ENCODE peak calls at places on chromosomes 7 and 10, in eight cellular contexts. One of them, this sample, is unnamed.

GRCh38 chr10:79490400-79491081 is 21.8 kb upstream of the EIF5AL1 start:
- DNase-seq in fibroblast of the aortic adventitia: peak; percentile 62
- DNase-seq in NCI-H2171 treated with DMSO at 0.1 percent for 48 hours: peak; percentile 25
- DNase-seq in M059J: peak; percentile 40
- DNase-seq in AG04449: no peak
- DNase-seq in AG09319: no peak
- DNase-seq in IMR-90: peak; percentile 57
- DNase-seq in Jurkat, Clone E6-1: no peak
- DNase-seq in this sample: peak; percentile 58

GRCh38 chr10:49115015-49115795 is at the start of gene VSTM4:
- DNase-seq in fibroblast of the aortic adventitia: peak; percentile 61
- DNase-seq in NCI-H2171 treated with DMSO at 0.1 percent for 48 hours: no peak
- DNase-seq in M059J: no peak
- DNase-seq in AG04449: no peak
- DNase-seq in AG09319: no peak
- DNase-seq in IMR-90: peak; percentile 59
- DNase-seq in Jurkat, Clone E6-1: no peak
- DNase-seq in this sample: no peak

GRCh38 chr10:26844381-26844780 is 16.4 kb downstream of the ABI1 start:
- DNase-seq in fibroblast of the aortic adventitia: no peak
- DNase-seq in NCI-H2171 treated with DMSO at 0.1 percent for 48 hours: no peak
- DNase-seq in M059J: no peak
- DNase-seq in AG04449: no peak
- DNase-seq in AG09319: no peak
- DNase-seq in IMR-90: no peak
- DNase-seq in Jurkat, Clone E6-1: no peak
- DNase-seq in this sample: no peak

GRCh38 chr7:52030722-52031121 is 714.1 kb upstream of the COBL start:
- DNase-seq in fibroblast of the aortic adventitia: no peak
- DNase-seq in NCI-H2171 treated with DMSO at 0.1 percent for 48 hours: no peak
- DNase-seq in M059J: no peak
- DNase-seq in AG04449: no peak
- DNase-seq in AG09319: no peak
- DNase-seq in IMR-90: no peak
- DNase-seq in Jurkat, Clone E6-1: no peak
- DNase-seq in this sample: no peak

GRCh38 chr7:138980575-138981285 is 459 bp downstream of the KIAA1549 start:
- DNase-seq in fibroblast of the aortic adventitia: peak; percentile 10
- DNase-seq in NCI-H2171 treated with DMSO at 0.1 percent for 48 hours: peak; percentile 13
- DNase-seq in M059J: peak; percentile 14
- DNase-seq in AG04449: no peak
- DNase-seq in AG09319: no peak
- DNase-seq in IMR-90: no peak
- DNase-seq in Jurkat, Clone E6-1: no peak
- DNase-seq in this sample: no peak

GRCh38 chr10:112605063-112605462 is 158.0 kb downstream of the VTI1A start:
- DNase-seq in fibroblast of the aortic adventitia: no peak
- DNase-seq in NCI-H2171 treated with DMSO at 0.1 percent for 48 hours: no peak
- DNase-seq in M059J: no peak
- DNase-seq in AG04449: no peak
- DNase-seq in AG09319: no peak
- DNase-seq in IMR-90: no peak
- DNase-seq in Jurkat, Clone E6-1: no peak
- DNase-seq in this sample: no peak

GRCh38 chr10:110544958-110545537 is 22.4 kb upstream of the SMC3 start:
- DNase-seq in fibroblast of the aortic adventitia: peak; percentile 49
- DNase-seq in NCI-H2171 treated with DMSO at 0.1 percent for 48 hours: no peak
- DNase-seq in M059J: no peak
- DNase-seq in AG04449: no peak
- DNase-seq in AG09319: no peak
- DNase-seq in IMR-90: peak; percentile 54
- DNase-seq in Jurkat, Clone E6-1: no peak
- DNase-seq in this sample: no peak

GRCh38 chr10:46326971-46327370 is 40.2 kb downstream of the ANTXRL start:
- DNase-seq in fibroblast of the aortic adventitia: no peak
- DNase-seq in NCI-H2171 treated with DMSO at 0.1 percent for 48 hours: no peak
- DNase-seq in M059J: no peak
- DNase-seq in AG04449: no peak
- DNase-seq in AG09319: no peak
- DNase-seq in IMR-90: no peak
- DNase-seq in Jurkat, Clone E6-1: no peak
- DNase-seq in this sample: no peak

GRCh38 chr10:11175823-11176243 is 158.2 kb downstream of the CELF2 start:
- DNase-seq in fibroblast of the aortic adventitia: no peak
- DNase-seq in NCI-H2171 treated with DMSO at 0.1 percent for 48 hours: no peak
- DNase-seq in M059J: no peak
- DNase-seq in AG04449: no peak
- DNase-seq in AG09319: no peak
- DNase-seq in IMR-90: no peak
- DNase-seq in Jurkat, Clone E6-1: no peak
- DNase-seq in this sample: no peak

GRCh38 chr10:96512997-96513685 is 585 bp downstream of the TLL2 start:
- DNase-seq in fibroblast of the aortic adventitia: peak; percentile 37
- DNase-seq in NCI-H2171 treated with DMSO at 0.1 percent for 48 hours: no peak
- DNase-seq in M059J: peak; percentile 32
- DNase-seq in AG04449: no peak
- DNase-seq in AG09319: no peak
- DNase-seq in IMR-90: peak; percentile 11
- DNase-seq in Jurkat, Clone E6-1: peak; percentile 57
- DNase-seq in this sample: no peak

GRCh38 chr7:22477262-22477661 is 22.7 kb downstream of the STEAP1B start:
- DNase-seq in fibroblast of the aortic adventitia: no peak
- DNase-seq in NCI-H2171 treated with DMSO at 0.1 percent for 48 hours: no peak
- DNase-seq in M059J: no peak
- DNase-seq in AG04449: no peak
- DNase-seq in AG09319: no peak
- DNase-seq in IMR-90: no peak
- DNase-seq in Jurkat, Clone E6-1: no peak
- DNase-seq in this sample: no peak

GRCh38 chr7:27251513-27252306 is 9.1 kb downstream of the EVX1 start:
- DNase-seq in fibroblast of the aortic adventitia: no peak
- DNase-seq in NCI-H2171 treated with DMSO at 0.1 percent for 48 hours: no peak
- DNase-seq in M059J: no peak
- DNase-seq in AG04449: no peak
- DNase-seq in AG09319: no peak
- DNase-seq in IMR-90: no peak
- DNase-seq in Jurkat, Clone E6-1: no peak
- DNase-seq in this sample: no peak

GRCh38 chr7:17913250-17913649 is 27.0 kb downstream of the SNX13 start:
- DNase-seq in fibroblast of the aortic adventitia: no peak
- DNase-seq in NCI-H2171 treated with DMSO at 0.1 percent for 48 hours: no peak
- DNase-seq in M059J: no peak
- DNase-seq in AG04449: no peak
- DNase-seq in AG09319: no peak
- DNase-seq in IMR-90: no peak
- DNase-seq in Jurkat, Clone E6-1: no peak
- DNase-seq in this sample: no peak

GRCh38 chr7:16561943-16562342 is 35.3 kb downstream of the LRRC72 start:
- DNase-seq in fibroblast of the aortic adventitia: no peak
- DNase-seq in NCI-H2171 treated with DMSO at 0.1 percent for 48 hours: no peak
- DNase-seq in M059J: no peak
- DNase-seq in AG04449: no peak
- DNase-seq in AG09319: no peak
- DNase-seq in IMR-90: no peak
- DNase-seq in Jurkat, Clone E6-1: no peak
- DNase-seq in this sample: no peak

GRCh38 chr10:30967654-30968421 is 63.8 kb downstream of the ZNF438 start:
- DNase-seq in fibroblast of the aortic adventitia: peak; percentile 67
- DNase-seq in NCI-H2171 treated with DMSO at 0.1 percent for 48 hours: no peak
- DNase-seq in M059J: no peak
- DNase-seq in AG04449: no peak
- DNase-seq in AG09319: no peak
- DNase-seq in IMR-90: no peak
- DNase-seq in Jurkat, Clone E6-1: no peak
- DNase-seq in this sample: no peak

GRCh38 chr7:29327455-29327854 is 132.9 kb downstream of the CHN2 start:
- DNase-seq in fibroblast of the aortic adventitia: no peak
- DNase-seq in NCI-H2171 treated with DMSO at 0.1 percent for 48 hours: peak; percentile 97
- DNase-seq in M059J: no peak
- DNase-seq in AG04449: no peak
- DNase-seq in AG09319: no peak
- DNase-seq in IMR-90: no peak
- DNase-seq in Jurkat, Clone E6-1: no peak
- DNase-seq in this sample: peak; percentile 87

This sample was measured in NCI-H524 treated with DMSO at 0.1 percent for 48 hours.